ENCODE peak calls at places on chromosomes 3 and 15, in five cellular contexts. One of them, this sample, is unnamed.

GRCh38 chr15:90471126-90471525 is 58.6 kb upstream of the CRTC3 start:
- DNase-seq in HFFc6: no peak
- DNase-seq in A549: no peak
- DNase-seq in T-helper 9 cell: no peak
- DNase-seq in body of pancreas: no peak
- DNase-seq in this sample: no peak

GRCh38 chr15:64209680-64210334 is 47.0 kb upstream of the PPIB start:
- DNase-seq in T-helper 9 cell: no peak
- DNase-seq in body of pancreas: no peak
- DNase-seq in A549: peak
- DNase-seq in HFFc6: peak
- DNase-seq in this sample: peak

GRCh38 chr3:83224101-83224868 is 1462.8 kb upstream of the GBE1 start:
- DNase-seq in A549: no peak
- DNase-seq in body of pancreas: no peak
- DNase-seq in HFFc6: no peak
- DNase-seq in T-helper 9 cell: no peak
- DNase-seq in this sample: peak

GRCh38 chr3:15329058-15330005 is 3.1 kb downstream of the SH3BP5 start:
- DNase-seq in A549: no peak
- DNase-seq in HFFc6: no peak
- DNase-seq in body of pancreas: no peak
- DNase-seq in T-helper 9 cell: no peak
- DNase-seq in this sample: peak

GRCh38 chr15:79529441-79529840 is 97.3 kb downstream of the MINAR1 start:
- DNase-seq in A549: no peak
- DNase-seq in HFFc6: no peak
- DNase-seq in body of pancreas: no peak
- DNase-seq in T-helper 9 cell: no peak
- DNase-seq in this sample: no peak

GRCh38 chr3:46898321-46899150 is 21.0 kb downstream of the PTH1R start:
- DNase-seq in T-helper 9 cell: no peak
- DNase-seq in A549: no peak
- DNase-seq in HFFc6: no peak
- DNase-seq in body of pancreas: no peak
- DNase-seq in this sample: no peak

GRCh38 chr15:63006032-63006878 is 36.3 kb upstream of the TPM1 start:
- DNase-seq in body of pancreas: no peak
- DNase-seq in A549: no peak
- DNase-seq in T-helper 9 cell: no peak
- DNase-seq in HFFc6: no peak
- DNase-seq in this sample: peak

GRCh38 chr15:99017322-99017701 is 9.7 kb upstream of the PGPEP1L start:
- DNase-seq in T-helper 9 cell: no peak
- DNase-seq in body of pancreas: no peak
- DNase-seq in A549: no peak
- DNase-seq in HFFc6: no peak
- DNase-seq in this sample: no peak

GRCh38 chr15:41629436-41629835 is 30.8 kb upstream of the MGA start:
- DNase-seq in T-helper 9 cell: no peak
- DNase-seq in HFFc6: no peak
- DNase-seq in A549: no peak
- DNase-seq in body of pancreas: no peak
- DNase-seq in this sample: no peak

GRCh38 chr3:126354776-126355175 is 2.4 kb downstream of the KLF15 start:
- DNase-seq in body of pancreas: peak
- DNase-seq in T-helper 9 cell: no peak
- DNase-seq in HFFc6: no peak
- DNase-seq in A549: no peak
- DNase-seq in this sample: no peak

GRCh38 chr3:39592306-39592705 is 124.8 kb downstream of the MOBP start:
- DNase-seq in HFFc6: peak
- DNase-seq in T-helper 9 cell: no peak
- DNase-seq in A549: no peak
- DNase-seq in body of pancreas: no peak
- DNase-seq in this sample: no peak

GRCh38 chr3:109152326-109152725 is 15.8 kb downstream of the C3orf85 start:
- DNase-seq in HFFc6: no peak
- DNase-seq in T-helper 9 cell: no peak
- DNase-seq in A549: no peak
- DNase-seq in body of pancreas: no peak
- DNase-seq in this sample: no peak

GRCh38 chr3:73069187-73069586 is 7.7 kb downstream of the EBLN2 start:
- DNase-seq in HFFc6: no peak
- DNase-seq in T-helper 9 cell: no peak
- DNase-seq in body of pancreas: no peak
- DNase-seq in A549: no peak
- DNase-seq in this sample: no peak

GRCh38 chr3:96966181-96966929 is 152.0 kb downstream of the EPHA6 start:
- DNase-seq in HFFc6: no peak
- DNase-seq in T-helper 9 cell: no peak
- DNase-seq in body of pancreas: no peak
- DNase-seq in A549: no peak
- DNase-seq in this sample: peak

GRCh38 chr3:56355570-56356185 is 112.6 kb downstream of the ERC2 start:
- DNase-seq in A549: peak
- DNase-seq in body of pancreas: no peak
- DNase-seq in HFFc6: no peak
- DNase-seq in T-helper 9 cell: no peak
- DNase-seq in this sample: peak

GRCh38 chr3:60325610-60326181 is 925.6 kb downstream of the FHIT start:
- DNase-seq in body of pancreas: no peak
- DNase-seq in T-helper 9 cell: no peak
- DNase-seq in HFFc6: no peak
- DNase-seq in A549: no peak
- DNase-seq in this sample: no peak